ENCODE peak calls at places on chromosomes 12 and 14, in ten cellular contexts. Q is GM12878, K is heart left ventricle, P is ovary, F is HCT116, M is HepG2, T is right lobe of liver, C is stomach, I is tibial nerve, G is uterus. J is an unnamed sample.

GRCh38 chr12:58086006-58086405 is 144.6 kb downstream of the ATP23 start:
- DNase-seq in I (no peak), F (no peak), G (no peak), Q (no peak), M (no peak), K (no peak), P (no peak), T (no peak), C (no peak), J (no peak)

GRCh38 chr12:52195065-52195730 is 3.4 kb upstream of the KRT80 start:
- DNase-seq in M (no peak), K (no peak), Q (no peak), P (peak), C (no peak), F (no peak), T (no peak), G (peak), I (no peak), J (no peak)

GRCh38 chr12:33669349-33669748 is 229.7 kb upstream of the SYT10 start:
- DNase-seq in G (no peak), C (no peak), P (no peak), M (no peak), T (no peak), K (no peak), F (no peak), Q (no peak), I (no peak), J (no peak)

GRCh38 chr12:3405821-3406220 is 85.2 kb upstream of the PRMT8 start:
- DNase-seq in F (no peak), I (no peak), Q (no peak), C (no peak), M (no peak), G (no peak), T (no peak), K (no peak), P (no peak), J (no peak)

GRCh38 chr12:78121969-78122610 is 291.4 kb downstream of the NAV3 start:
- DNase-seq in M (no peak), G (no peak), K (no peak), Q (no peak), C (no peak), P (no peak), T (no peak), I (no peak), F (no peak), J (no peak)

GRCh38 chr12:56087220-56087619 is 7.3 kb downstream of the ERBB3 start:
- DNase-seq in C (peak), T (peak), G (no peak), P (no peak), M (no peak), I (peak), K (peak), F (no peak), Q (no peak), J (peak)

GRCh38 chr12:20367731-20368652 is at the start of gene PDE3A:
- DNase-seq in T (peak), F (peak), M (no peak), Q (no peak), K (peak), I (peak), P (peak), C (no peak), G (peak), J (peak)

GRCh38 chr12:49912345-49912744 is 8.6 kb upstream of the FAIM2 start:
- DNase-seq in F (no peak), M (no peak), Q (no peak), G (peak), C (no peak), K (no peak), P (no peak), T (no peak), I (no peak), J (no peak)

GRCh38 chr14:59100203-59100602 is 88.3 kb upstream of the DAAM1 start:
- DNase-seq in G (no peak), I (no peak), K (no peak), M (no peak), C (no peak), P (no peak), F (no peak), Q (no peak), T (no peak), J (no peak)

GRCh38 chr14:73763396-73763795 is 49.2 kb upstream of the PNMA1 start:
- DNase-seq in M (peak), K (no peak), C (no peak), F (no peak), G (no peak), T (no peak), I (no peak), Q (no peak), P (no peak), J (no peak)

GRCh38 chr12:41264281-41264680 is 76.2 kb downstream of the PDZRN4 start:
- DNase-seq in M (peak), P (no peak), G (no peak), Q (no peak), C (no peak), T (no peak), I (no peak), F (no peak), K (no peak), J (no peak)

GRCh38 chr14:36647827-36648753 is 13.6 kb upstream of the PAX9 start:
- DNase-seq in M (peak), F (no peak), G (no peak), C (no peak), I (no peak), Q (no peak), K (no peak), P (no peak), T (no peak), J (no peak)

GRCh38 chr14:23483216-23483854 is 13.8 kb downstream of the NGDN start:
- DNase-seq in I (no peak), M (peak), G (no peak), Q (no peak), T (no peak), C (no peak), K (no peak), F (no peak), P (no peak), J (peak)

GRCh38 chr12:32532415-32532814 is 133.1 kb downstream of the FGD4 start:
- DNase-seq in K (no peak), C (no peak), F (no peak), P (no peak), I (no peak), M (peak), G (no peak), T (no peak), Q (no peak), J (no peak)

GRCh38 chr14:102544034-102544744 is 34.6 kb upstream of the ANKRD9 start:
- DNase-seq in M (peak), P (no peak), C (no peak), G (no peak), T (no peak), Q (no peak), F (no peak), I (no peak), K (no peak), J (no peak)

GRCh38 chr12:111586986-111587385 is 12.1 kb downstream of the ATXN2 start:
- DNase-seq in Q (no peak), C (no peak), K (no peak), M (peak), F (no peak), I (no peak), P (no peak), T (no peak), G (no peak), J (no peak)

GRCh38 chr12:31323466-31324115 is 2.4 kb downstream of the SINHCAF start:
- DNase-seq in T (peak), I (peak), F (no peak), M (no peak), G (peak), C (peak), P (peak), Q (no peak), K (no peak), J (peak)

GRCh38 chr14:105528859-105529505 is 2.6 kb downstream of the TMEM121 start:
- DNase-seq in T (peak), G (no peak), C (no peak), P (no peak), F (no peak), I (no peak), Q (no peak), K (no peak), M (no peak), J (no peak)

DNA sequence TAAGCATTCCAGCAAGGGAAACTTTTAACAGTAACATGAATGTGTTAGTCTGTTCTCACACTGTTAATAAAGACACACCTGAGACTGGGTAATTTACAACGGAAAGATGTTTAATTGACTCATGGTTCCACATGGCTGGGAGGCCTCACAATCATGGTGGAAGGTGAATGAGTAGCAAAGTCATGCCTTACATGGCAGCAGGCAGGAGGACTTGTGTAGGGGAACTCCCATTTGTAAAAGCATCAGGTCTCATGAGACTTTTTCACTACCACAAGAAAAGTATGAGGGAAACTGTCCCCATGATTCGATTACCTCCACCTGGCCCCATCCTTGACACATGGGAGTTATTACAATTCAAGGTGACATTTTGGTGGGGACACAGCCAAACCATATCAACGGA is 168.3 kb downstream of the PAH start:
- DNase-seq in M (no peak), K (no peak), T (no peak), G (no peak), F (no peak), P (no peak), C (no peak), Q (no peak), I (no peak), J (no peak)
- TF ChIP-seq POLR2A in M (no peak), K (no peak), T (no peak), G (no peak), F (no peak), P (no peak), C (no peak), Q (no peak), I (no peak), J (no peak)

GRCh38 chr14:55581011-55581806 is 1.2 kb downstream of the KTN1 start:
- DNase-seq in C (peak), K (peak), P (peak), Q (no peak), T (peak), G (peak), I (no peak), M (peak), F (no peak), J (no peak)
- TF ChIP-seq POLR2A in C (no peak), K (no peak), P (no peak), Q (peak), T (no peak), G (no peak), I (no peak), M (no peak), F (no peak), J (no peak)

GRCh38 chr12:50988871-50989270 is 36.5 kb downstream of the HIGD1C start:
- DNase-seq in P (no peak), C (no peak), M (no peak), K (no peak), T (no peak), I (no peak), G (no peak), Q (no peak), F (no peak), J (no peak)

GRCh38 chr12:50992814-50993213 is 33.4 kb downstream of the SLC11A2 start:
- DNase-seq in M (no peak), P (no peak), G (no peak), K (peak), T (no peak), I (peak), C (no peak), F (no peak), Q (no peak), J (no peak)

GRCh38 chr12:50988051-50988450 is 35.7 kb downstream of the HIGD1C start:
- DNase-seq in C (no peak), G (no peak), I (no peak), K (no peak), Q (no peak), P (no peak), F (no peak), T (no peak), M (no peak), J (no peak)

GRCh38 chr12:50990147-50990727 is 35.9 kb downstream of the SLC11A2 start:
- DNase-seq in K (no peak), C (no peak), Q (no peak), T (no peak), F (no peak), I (no peak), M (no peak), G (no peak), P (no peak), J (no peak)

GRCh38 chr12:50991296-50991695 is 34.9 kb downstream of the SLC11A2 start:
- DNase-seq in M (no peak), F (no peak), C (no peak), G (no peak), K (no peak), T (no peak), Q (no peak), P (no peak), I (no peak), J (no peak)
- TF ChIP-seq POLR2A in M (no peak), F (no peak), C (no peak), G (no peak), K (no peak), T (no peak), Q (no peak), P (no peak), I (no peak), J (no peak)

GRCh38 chr12:82968644-82969339 is 282.1 kb downstream of the TMTC2 start:
- DNase-seq in G (no peak), M (no peak), T (no peak), K (no peak), I (no peak), Q (no peak), P (no peak), C (no peak), F (no peak), J (no peak)
- TF ChIP-seq POLR2A in G (no peak), M (no peak), T (no peak), K (no peak), I (no peak), Q (no peak), P (no peak), C (no peak), F (no peak), J (no peak)